ENCODE peak calls at places on chromosomes 13 and 19, in six cellular contexts. One of them, this sample, is unnamed.

GRCh38 chr19:958967-959685 is 25.0 kb upstream of the WDR18 start:
- DNase-seq in cardiac fibroblast: peak
- DNase-seq in choroid plexus epithelial cell: peak
- DNase-seq in ovary: no peak
- DNase-seq in foreskin fibroblast: no peak
- DNase-seq in gastrocnemius medialis: no peak
- DNase-seq in this sample: peak

GRCh38 chr19:12786950-12787349 is 4.3 kb upstream of the JUNB start:
- DNase-seq in gastrocnemius medialis: peak
- DNase-seq in choroid plexus epithelial cell: no peak
- DNase-seq in foreskin fibroblast: no peak
- DNase-seq in cardiac fibroblast: no peak
- DNase-seq in ovary: no peak
- DNase-seq in this sample: no peak

GRCh38 chr19:35767288-35768081 is 7.9 kb upstream of the ARHGAP33 start:
- DNase-seq in cardiac fibroblast: no peak
- DNase-seq in gastrocnemius medialis: no peak
- DNase-seq in choroid plexus epithelial cell: no peak
- DNase-seq in foreskin fibroblast: no peak
- DNase-seq in ovary: peak
- DNase-seq in this sample: no peak

GRCh38 chr13:36841411-36841810 is 22.4 kb downstream of the RFXAP start:
- DNase-seq in cardiac fibroblast: no peak
- DNase-seq in choroid plexus epithelial cell: peak
- DNase-seq in ovary: no peak
- DNase-seq in foreskin fibroblast: no peak
- DNase-seq in gastrocnemius medialis: no peak
- DNase-seq in this sample: no peak

GRCh38 chr13:50392977-50393376 is 377.7 kb downstream of the KCNRG start:
- DNase-seq in ovary: no peak
- DNase-seq in gastrocnemius medialis: no peak
- DNase-seq in choroid plexus epithelial cell: no peak
- DNase-seq in foreskin fibroblast: peak
- DNase-seq in cardiac fibroblast: no peak
- DNase-seq in this sample: no peak

GRCh38 chr13:32657309-32657708 is 71.1 kb downstream of the PDS5B start:
- DNase-seq in ovary: no peak
- DNase-seq in choroid plexus epithelial cell: no peak
- DNase-seq in gastrocnemius medialis: no peak
- DNase-seq in cardiac fibroblast: no peak
- DNase-seq in foreskin fibroblast: no peak
- DNase-seq in this sample: no peak

GRCh38 chr13:40197049-40197448 is 469.4 kb downstream of the FOXO1 start:
- DNase-seq in cardiac fibroblast: no peak
- DNase-seq in ovary: no peak
- DNase-seq in choroid plexus epithelial cell: no peak
- DNase-seq in foreskin fibroblast: no peak
- DNase-seq in gastrocnemius medialis: no peak
- DNase-seq in this sample: no peak

GRCh38 chr19:4362871-4363545 is 19.6 kb downstream of the MPND start:
- DNase-seq in ovary: no peak
- DNase-seq in foreskin fibroblast: no peak
- DNase-seq in choroid plexus epithelial cell: no peak
- DNase-seq in cardiac fibroblast: no peak
- DNase-seq in gastrocnemius medialis: no peak
- DNase-seq in this sample: no peak

GRCh38 chr19:4388171-4389063 is 11.9 kb downstream of the SH3GL1 start:
- DNase-seq in ovary: no peak
- DNase-seq in choroid plexus epithelial cell: no peak
- DNase-seq in cardiac fibroblast: no peak
- DNase-seq in foreskin fibroblast: no peak
- DNase-seq in gastrocnemius medialis: peak
- DNase-seq in this sample: no peak

GRCh38 chr13:63279136-63279535 is 1863.5 kb upstream of the PCDH20 start:
- DNase-seq in cardiac fibroblast: no peak
- DNase-seq in choroid plexus epithelial cell: peak
- DNase-seq in foreskin fibroblast: no peak
- DNase-seq in gastrocnemius medialis: no peak
- DNase-seq in ovary: no peak
- DNase-seq in this sample: no peak

GRCh38 chr13:55516610-55517009 is 1624.1 kb upstream of the PRR20A start:
- DNase-seq in choroid plexus epithelial cell: no peak
- DNase-seq in foreskin fibroblast: no peak
- DNase-seq in cardiac fibroblast: no peak
- DNase-seq in ovary: no peak
- DNase-seq in gastrocnemius medialis: no peak
- DNase-seq in this sample: no peak

GRCh38 chr13:40376296-40376849 is 290.1 kb downstream of the FOXO1 start:
- DNase-seq in choroid plexus epithelial cell: no peak
- DNase-seq in gastrocnemius medialis: no peak
- DNase-seq in cardiac fibroblast: no peak
- DNase-seq in ovary: no peak
- DNase-seq in foreskin fibroblast: no peak
- DNase-seq in this sample: no peak

GRCh38 chr13:27014406-27015359 is 156.9 kb downstream of the USP12 start:
- DNase-seq in cardiac fibroblast: no peak
- DNase-seq in gastrocnemius medialis: no peak
- DNase-seq in ovary: no peak
- DNase-seq in foreskin fibroblast: no peak
- DNase-seq in choroid plexus epithelial cell: no peak
- DNase-seq in this sample: no peak

GRCh38 chr13:61180245-61180644 is 235.4 kb downstream of the PCDH20 start:
- DNase-seq in cardiac fibroblast: no peak
- DNase-seq in ovary: no peak
- DNase-seq in foreskin fibroblast: no peak
- DNase-seq in choroid plexus epithelial cell: no peak
- DNase-seq in gastrocnemius medialis: no peak
- DNase-seq in this sample: no peak

GRCh38 chr19:5387472-5387871 is 46.9 kb upstream of the PTPRS start:
- DNase-seq in ovary: no peak
- DNase-seq in gastrocnemius medialis: no peak
- DNase-seq in foreskin fibroblast: no peak
- DNase-seq in cardiac fibroblast: no peak
- DNase-seq in choroid plexus epithelial cell: no peak
- DNase-seq in this sample: no peak

GRCh38 chr19:11356074-11356397 is 804 bp downstream of the PLPPR2 start:
- DNase-seq in cardiac fibroblast: no peak
- DNase-seq in ovary: no peak
- DNase-seq in choroid plexus epithelial cell: no peak
- DNase-seq in foreskin fibroblast: no peak
- DNase-seq in gastrocnemius medialis: no peak
- DNase-seq in this sample: no peak

GRCh38 chr19:2150794-2151338 is 500 bp downstream of the AP3D1 start:
- DNase-seq in cardiac fibroblast: no peak
- DNase-seq in foreskin fibroblast: no peak
- DNase-seq in ovary: peak
- DNase-seq in gastrocnemius medialis: no peak
- DNase-seq in choroid plexus epithelial cell: no peak
- DNase-seq in this sample: no peak

GRCh38 chr13:94322925-94323324 is 156.6 kb downstream of the DCT start:
- DNase-seq in cardiac fibroblast: no peak
- DNase-seq in foreskin fibroblast: no peak
- DNase-seq in choroid plexus epithelial cell: no peak
- DNase-seq in gastrocnemius medialis: no peak
- DNase-seq in ovary: no peak
- DNase-seq in this sample: no peak

GRCh38 chr19:15759962-15760565 is 22.3 kb downstream of the OR10H3 start:
- DNase-seq in ovary: no peak
- DNase-seq in gastrocnemius medialis: no peak
- DNase-seq in foreskin fibroblast: no peak
- DNase-seq in choroid plexus epithelial cell: no peak
- DNase-seq in cardiac fibroblast: no peak
- DNase-seq in this sample: no peak

GRCh38 chr13:26968431-26969335 is 202.9 kb downstream of the USP12 start:
- DNase-seq in ovary: no peak
- DNase-seq in foreskin fibroblast: no peak
- DNase-seq in cardiac fibroblast: peak
- DNase-seq in choroid plexus epithelial cell: no peak
- DNase-seq in gastrocnemius medialis: no peak
- DNase-seq in this sample: no peak

GRCh38 chr13:20474515-20474914 is 51.1 kb downstream of the CRYL1 start:
- DNase-seq in choroid plexus epithelial cell: no peak
- DNase-seq in foreskin fibroblast: no peak
- DNase-seq in ovary: no peak
- DNase-seq in gastrocnemius medialis: no peak
- DNase-seq in cardiac fibroblast: no peak
- DNase-seq in this sample: no peak

GRCh38 chr19:30719189-30719990 is 347.2 kb downstream of the ZNF536 start:
- DNase-seq in choroid plexus epithelial cell: peak
- DNase-seq in gastrocnemius medialis: peak
- DNase-seq in ovary: peak
- DNase-seq in foreskin fibroblast: peak
- DNase-seq in cardiac fibroblast: peak
- DNase-seq in this sample: peak

GRCh38 chr19:12346896-12347295 is 13.5 kb upstream of the ZNF563 start:
- DNase-seq in cardiac fibroblast: peak
- DNase-seq in ovary: no peak
- DNase-seq in foreskin fibroblast: no peak
- DNase-seq in gastrocnemius medialis: no peak
- DNase-seq in choroid plexus epithelial cell: no peak
- DNase-seq in this sample: no peak

GRCh38 chr19:49017666-49018351 is 918 bp upstream of the LHB start:
- DNase-seq in choroid plexus epithelial cell: peak
- DNase-seq in ovary: peak
- DNase-seq in gastrocnemius medialis: peak
- DNase-seq in foreskin fibroblast: peak
- DNase-seq in cardiac fibroblast: peak
- DNase-seq in this sample: peak

GRCh38 chr13:30446122-30446500 is 19.6 kb downstream of the HMGB1 start:
- DNase-seq in foreskin fibroblast: no peak
- DNase-seq in gastrocnemius medialis: no peak
- DNase-seq in cardiac fibroblast: no peak
- DNase-seq in ovary: no peak
- DNase-seq in choroid plexus epithelial cell: no peak
- DNase-seq in this sample: no peak

GRCh38 chr19:58406818-58407657 is 1.4 kb upstream of the ZNF584 start:
- DNase-seq in ovary: peak
- DNase-seq in choroid plexus epithelial cell: peak
- DNase-seq in cardiac fibroblast: no peak
- DNase-seq in gastrocnemius medialis: no peak
- DNase-seq in foreskin fibroblast: no peak
- DNase-seq in this sample: no peak

GRCh38 chr19:15641901-15642491 is 1.3 kb downstream of the CYP4F3 start:
- DNase-seq in cardiac fibroblast: no peak
- DNase-seq in foreskin fibroblast: no peak
- DNase-seq in gastrocnemius medialis: no peak
- DNase-seq in ovary: no peak
- DNase-seq in choroid plexus epithelial cell: no peak
- DNase-seq in this sample: no peak

GRCh38 chr19:53909471-53910169 is 542 bp downstream of the CACNG7 start:
- DNase-seq in foreskin fibroblast: no peak
- DNase-seq in choroid plexus epithelial cell: no peak
- DNase-seq in gastrocnemius medialis: no peak
- DNase-seq in ovary: no peak
- DNase-seq in cardiac fibroblast: no peak
- DNase-seq in this sample: no peak

GRCh38 chr19:1384085-1384462 is 367 bp downstream of the NDUFS7 start:
- DNase-seq in ovary: no peak
- DNase-seq in choroid plexus epithelial cell: no peak
- DNase-seq in foreskin fibroblast: no peak
- DNase-seq in cardiac fibroblast: no peak
- DNase-seq in gastrocnemius medialis: no peak
- DNase-seq in this sample: no peak

GRCh38 chr13:43132228-43132627 is 108.8 kb downstream of the DNAJC15 start:
- DNase-seq in foreskin fibroblast: peak
- DNase-seq in ovary: no peak
- DNase-seq in choroid plexus epithelial cell: peak
- DNase-seq in gastrocnemius medialis: no peak
- DNase-seq in cardiac fibroblast: peak
- DNase-seq in this sample: peak
- TF ChIP-seq CTCF in foreskin fibroblast: peak
- TF ChIP-seq CTCF in ovary: no peak
- TF ChIP-seq CTCF in choroid plexus epithelial cell: peak
- TF ChIP-seq CTCF in gastrocnemius medialis: no peak
- TF ChIP-seq CTCF in cardiac fibroblast: peak
- TF ChIP-seq CTCF in this sample: peak

DNA sequence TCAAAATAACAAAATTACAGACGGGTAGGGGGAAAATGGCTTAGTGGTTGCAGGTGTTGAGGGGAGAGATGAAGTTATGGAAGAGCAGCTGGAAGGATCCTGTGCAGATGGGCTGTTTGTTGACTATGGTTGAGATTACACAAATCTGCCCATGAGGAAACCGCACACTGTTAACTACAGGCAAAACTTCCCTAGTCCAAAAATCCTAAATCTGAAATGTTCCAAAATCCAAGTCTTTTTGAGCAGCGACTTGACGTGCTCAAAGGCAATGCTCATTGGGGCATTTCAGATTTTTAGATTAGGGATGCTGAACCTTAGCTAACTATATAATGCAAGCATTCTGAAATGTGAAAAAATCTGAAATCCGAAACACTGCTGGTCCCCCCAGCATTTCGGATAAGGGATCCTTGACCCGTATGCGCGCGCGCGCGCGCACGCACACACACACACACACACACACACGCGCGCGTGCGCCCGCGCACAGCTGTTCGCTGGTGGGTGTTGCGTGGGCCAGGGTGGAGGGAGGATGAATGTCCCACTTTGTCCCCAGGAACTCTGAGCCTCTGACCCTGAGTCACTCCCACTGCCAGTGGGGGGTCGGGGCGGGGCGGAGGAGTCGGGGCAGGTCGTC is 6.8 kb downstream of the F2RL3 start:
- DNase-seq in choroid plexus epithelial cell: peak
- DNase-seq in foreskin fibroblast: no peak
- DNase-seq in ovary: peak
- DNase-seq in gastrocnemius medialis: no peak
- DNase-seq in cardiac fibroblast: peak
- DNase-seq in this sample: peak
- H3K4me3 ChIP-seq in choroid plexus epithelial cell: no peak
- H3K4me3 ChIP-seq in foreskin fibroblast: no peak
- H3K4me3 ChIP-seq in ovary: peak
- H3K4me3 ChIP-seq in gastrocnemius medialis: no peak
- H3K4me3 ChIP-seq in cardiac fibroblast: no peak
- H3K4me3 ChIP-seq in this sample: peak

GRCh38 chr13:75052616-75053015 is 429.4 kb downstream of the TBC1D4 start:
- DNase-seq in choroid plexus epithelial cell: no peak
- DNase-seq in cardiac fibroblast: no peak
- DNase-seq in gastrocnemius medialis: no peak
- DNase-seq in foreskin fibroblast: no peak
- DNase-seq in ovary: no peak
- DNase-seq in this sample: no peak
- TF ChIP-seq CTCF in choroid plexus epithelial cell: no peak
- TF ChIP-seq CTCF in cardiac fibroblast: no peak
- TF ChIP-seq CTCF in gastrocnemius medialis: no peak
- TF ChIP-seq CTCF in foreskin fibroblast: no peak
- TF ChIP-seq CTCF in ovary: no peak
- TF ChIP-seq CTCF in this sample: no peak

GRCh38 chr19:57321746-57322145 is 1.5 kb downstream of the ZNF543 start:
- DNase-seq in cardiac fibroblast: no peak
- DNase-seq in gastrocnemius medialis: no peak
- DNase-seq in foreskin fibroblast: no peak
- DNase-seq in choroid plexus epithelial cell: no peak
- DNase-seq in ovary: no peak
- DNase-seq in this sample: no peak
- H3K4me3 ChIP-seq in cardiac fibroblast: peak
- H3K4me3 ChIP-seq in gastrocnemius medialis: peak
- H3K4me3 ChIP-seq in foreskin fibroblast: peak
- H3K4me3 ChIP-seq in choroid plexus epithelial cell: no peak
- H3K4me3 ChIP-seq in ovary: no peak
- H3K4me3 ChIP-seq in this sample: peak